ENCODE peak calls at places on chromosomes 3 and 15, in ten cellular contexts. One of them, this sample, is unnamed.

GRCh38 chr15:86183765-86184491 is 104.3 kb downstream of the AGBL1 start:
- DNase-seq in GM23248: no peak
- DNase-seq in lower lobe of right lung: no peak
- DNase-seq in ovary: no peak
- DNase-seq in fibroblast of lung: no peak
- DNase-seq in Peyer's patch: no peak
- DNase-seq in PC-3: no peak
- DNase-seq in aorta: no peak
- DNase-seq in neuronal stem cell: no peak
- DNase-seq in lung: no peak
- DNase-seq in this sample: no peak

GRCh38 chr3:57105585-57105984 is 45.1 kb downstream of the SPATA12 start:
- DNase-seq in lower lobe of right lung: no peak
- DNase-seq in GM23248: no peak
- DNase-seq in PC-3: no peak
- DNase-seq in neuronal stem cell: no peak
- DNase-seq in Peyer's patch: no peak
- DNase-seq in ovary: no peak
- DNase-seq in aorta: no peak
- DNase-seq in lung: no peak
- DNase-seq in fibroblast of lung: no peak
- DNase-seq in this sample: no peak

GRCh38 chr3:36486009-36486408 is 105.7 kb downstream of the STAC start:
- DNase-seq in PC-3: no peak
- DNase-seq in neuronal stem cell: no peak
- DNase-seq in lower lobe of right lung: no peak
- DNase-seq in ovary: no peak
- DNase-seq in Peyer's patch: no peak
- DNase-seq in aorta: no peak
- DNase-seq in GM23248: no peak
- DNase-seq in lung: no peak
- DNase-seq in fibroblast of lung: no peak
- DNase-seq in this sample: no peak

GRCh38 chr3:190384241-190384863 is 3.6 kb upstream of the CLDN16 start:
- DNase-seq in lower lobe of right lung: no peak
- DNase-seq in lung: peak; percentile 55
- DNase-seq in GM23248: peak; percentile 51
- DNase-seq in aorta: no peak
- DNase-seq in PC-3: peak; percentile 86
- DNase-seq in fibroblast of lung: peak; percentile 57
- DNase-seq in ovary: peak; percentile 14
- DNase-seq in Peyer's patch: no peak
- DNase-seq in neuronal stem cell: no peak
- DNase-seq in this sample: no peak

GRCh38 chr15:71228403-71228802 is 113.1 kb downstream of the THSD4 start:
- DNase-seq in ovary: no peak
- DNase-seq in lower lobe of right lung: no peak
- DNase-seq in fibroblast of lung: peak; percentile 58
- DNase-seq in PC-3: no peak
- DNase-seq in aorta: no peak
- DNase-seq in lung: no peak
- DNase-seq in Peyer's patch: no peak
- DNase-seq in neuronal stem cell: no peak
- DNase-seq in GM23248: no peak
- DNase-seq in this sample: no peak

GRCh38 chr3:182925330-182925943 is 54.9 kb downstream of the DCUN1D1 start:
- DNase-seq in lower lobe of right lung: no peak
- DNase-seq in PC-3: no peak
- DNase-seq in lung: no peak
- DNase-seq in ovary: no peak
- DNase-seq in fibroblast of lung: peak; percentile 44
- DNase-seq in aorta: peak; percentile 69
- DNase-seq in GM23248: peak; percentile 81
- DNase-seq in neuronal stem cell: no peak
- DNase-seq in Peyer's patch: no peak
- DNase-seq in this sample: no peak

GRCh38 chr3:74633021-74633420 is 18.6 kb upstream of the CNTN3 start:
- DNase-seq in Peyer's patch: no peak
- DNase-seq in lung: no peak
- DNase-seq in aorta: no peak
- DNase-seq in GM23248: peak; percentile 81
- DNase-seq in PC-3: no peak
- DNase-seq in ovary: no peak
- DNase-seq in neuronal stem cell: no peak
- DNase-seq in fibroblast of lung: no peak
- DNase-seq in lower lobe of right lung: no peak
- DNase-seq in this sample: no peak

GRCh38 chr15:89187911-89188514 is 33.4 kb downstream of the RLBP1 start:
- DNase-seq in neuronal stem cell: no peak
- DNase-seq in GM23248: peak; percentile 35
- DNase-seq in aorta: no peak
- DNase-seq in Peyer's patch: no peak
- DNase-seq in lower lobe of right lung: peak; percentile 73
- DNase-seq in ovary: no peak
- DNase-seq in fibroblast of lung: no peak
- DNase-seq in lung: peak; percentile 57
- DNase-seq in PC-3: no peak
- DNase-seq in this sample: no peak

GRCh38 chr15:89148126-89148525 is 59.9 kb downstream of the ABHD2 start:
- DNase-seq in neuronal stem cell: no peak
- DNase-seq in fibroblast of lung: no peak
- DNase-seq in GM23248: no peak
- DNase-seq in lung: no peak
- DNase-seq in aorta: no peak
- DNase-seq in PC-3: no peak
- DNase-seq in ovary: no peak
- DNase-seq in Peyer's patch: no peak
- DNase-seq in lower lobe of right lung: no peak
- DNase-seq in this sample: no peak

GRCh38 chr3:145798691-145799550 is 362.1 kb downstream of the PLOD2 start:
- DNase-seq in aorta: no peak
- DNase-seq in GM23248: no peak
- DNase-seq in neuronal stem cell: peak; percentile 17
- DNase-seq in lung: no peak
- DNase-seq in PC-3: no peak
- DNase-seq in Peyer's patch: no peak
- DNase-seq in fibroblast of lung: peak; percentile 12
- DNase-seq in lower lobe of right lung: no peak
- DNase-seq in ovary: no peak
- DNase-seq in this sample: no peak

GRCh38 chr3:3798641-3799113 is 554 bp upstream of the LRRN1 start:
- DNase-seq in neuronal stem cell: no peak
- DNase-seq in lower lobe of right lung: peak; percentile 45
- DNase-seq in Peyer's patch: peak; percentile 45
- DNase-seq in aorta: no peak
- DNase-seq in ovary: peak; percentile 52
- DNase-seq in lung: no peak
- DNase-seq in PC-3: no peak
- DNase-seq in GM23248: peak; percentile 12
- DNase-seq in fibroblast of lung: no peak
- DNase-seq in this sample: no peak

GRCh38 chr3:101193957-101194356 is 126.4 kb downstream of the IMPG2 start:
- DNase-seq in PC-3: peak; percentile 92
- DNase-seq in aorta: no peak
- DNase-seq in lower lobe of right lung: no peak
- DNase-seq in GM23248: peak; percentile 47
- DNase-seq in Peyer's patch: no peak
- DNase-seq in neuronal stem cell: no peak
- DNase-seq in lung: no peak
- DNase-seq in fibroblast of lung: no peak
- DNase-seq in ovary: no peak
- DNase-seq in this sample: no peak

GRCh38 chr3:58391156-58391865 is 42.3 kb downstream of the PDHB start:
- DNase-seq in lower lobe of right lung: no peak
- DNase-seq in fibroblast of lung: no peak
- DNase-seq in Peyer's patch: no peak
- DNase-seq in lung: no peak
- DNase-seq in aorta: no peak
- DNase-seq in GM23248: peak; percentile 42
- DNase-seq in neuronal stem cell: no peak
- DNase-seq in ovary: no peak
- DNase-seq in PC-3: no peak
- DNase-seq in this sample: no peak

GRCh38 chr3:58492385-58492970 is 582 bp downstream of the KCTD6 start:
- DNase-seq in fibroblast of lung: no peak
- DNase-seq in ovary: no peak
- DNase-seq in aorta: no peak
- DNase-seq in Peyer's patch: peak; percentile 35
- DNase-seq in neuronal stem cell: no peak
- DNase-seq in lower lobe of right lung: no peak
- DNase-seq in PC-3: peak; percentile 19
- DNase-seq in GM23248: peak; percentile 45
- DNase-seq in lung: no peak
- DNase-seq in this sample: no peak

GRCh38 chr3:43998841-43999805 is 242.6 kb upstream of the TOPAZ1 start:
- DNase-seq in fibroblast of lung: peak; percentile 69
- DNase-seq in ovary: peak; percentile 36
- DNase-seq in lower lobe of right lung: peak; percentile 55
- DNase-seq in neuronal stem cell: peak; percentile 56
- DNase-seq in Peyer's patch: peak; percentile 53
- DNase-seq in lung: no peak
- DNase-seq in aorta: no peak
- DNase-seq in PC-3: no peak
- DNase-seq in GM23248: peak; percentile 64
- DNase-seq in this sample: peak; percentile 85

GRCh38 chr3:123098411-123099330 is 31.8 kb downstream of the PDIA5 start:
- DNase-seq in fibroblast of lung: no peak
- DNase-seq in Peyer's patch: no peak
- DNase-seq in PC-3: no peak
- DNase-seq in aorta: no peak
- DNase-seq in lung: no peak
- DNase-seq in lower lobe of right lung: no peak
- DNase-seq in GM23248: peak; percentile 45
- DNase-seq in ovary: no peak
- DNase-seq in neuronal stem cell: no peak
- DNase-seq in this sample: no peak
- H3K4me1 ChIP-seq in fibroblast of lung: no peaks in the 10 kb centered on the region
- H3K4me1 ChIP-seq in Peyer's patch: no peaks in the 10 kb centered on the region
- H3K4me1 ChIP-seq in PC-3: no peaks in the 10 kb centered on the region
- H3K4me1 ChIP-seq in aorta: no peaks in the 10 kb centered on the region
- H3K4me1 ChIP-seq in lung: no peaks in the 10 kb centered on the region
- H3K4me1 ChIP-seq in lower lobe of right lung: peaks cover 30% of the 10 kb centered on the region
- H3K4me1 ChIP-seq in GM23248: peaks cover 16% of the 10 kb centered on the region
- H3K4me1 ChIP-seq in ovary: peaks cover 31% of the 10 kb centered on the region
- H3K4me1 ChIP-seq in neuronal stem cell: peaks cover 18% of the 10 kb centered on the region
- H3K4me1 ChIP-seq in this sample: no peaks in the 10 kb centered on the region

DNA sequence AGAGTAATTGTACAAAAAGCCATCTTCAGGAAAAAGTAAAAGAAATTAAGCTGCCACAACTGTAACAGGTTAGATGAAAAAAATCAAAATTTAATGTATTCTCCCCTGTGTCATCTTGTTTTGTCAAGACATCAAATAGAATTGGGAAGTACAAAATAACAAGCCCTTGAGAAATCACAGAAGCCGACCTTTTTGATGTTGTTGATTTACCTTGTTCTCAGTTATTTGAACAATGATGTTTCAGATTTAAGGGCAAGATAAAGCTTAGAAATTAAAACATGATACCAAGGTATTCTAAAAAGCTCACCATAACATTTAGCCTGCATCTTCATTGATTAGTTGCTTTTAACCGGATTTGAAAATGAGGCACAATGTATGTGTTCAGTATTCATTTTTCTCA is 523.0 kb downstream of the FOXP1 start:
- DNase-seq in lung: no peak
- DNase-seq in GM23248: no peak
- DNase-seq in fibroblast of lung: no peak
- DNase-seq in lower lobe of right lung: no peak
- DNase-seq in PC-3: peak; percentile 38
- DNase-seq in Peyer's patch: no peak
- DNase-seq in ovary: no peak
- DNase-seq in neuronal stem cell: no peak
- DNase-seq in aorta: no peak
- DNase-seq in this sample: no peak
- H3K4me1 ChIP-seq in lung: peaks cover 35% of the 10 kb centered on the region
- H3K4me1 ChIP-seq in GM23248: peaks cover 57% of the 10 kb centered on the region
- H3K4me1 ChIP-seq in fibroblast of lung: peaks cover 9% of the 10 kb centered on the region
- H3K4me1 ChIP-seq in lower lobe of right lung: peaks cover 76% of the 10 kb centered on the region
- H3K4me1 ChIP-seq in PC-3: peaks cover 75% of the 10 kb centered on the region
- H3K4me1 ChIP-seq in Peyer's patch: peaks cover 6% of the 10 kb centered on the region
- H3K4me1 ChIP-seq in ovary: peaks cover 10% of the 10 kb centered on the region
- H3K4me1 ChIP-seq in neuronal stem cell: peaks cover 6% of the 10 kb centered on the region
- H3K4me1 ChIP-seq in aorta: peaks cover 5% of the 10 kb centered on the region
- H3K4me1 ChIP-seq in this sample: peaks cover 59% of the 10 kb centered on the region

GRCh38 chr15:90402230-90402629 is 14.2 kb downstream of the IQGAP1 start:
- DNase-seq in neuronal stem cell: no peak
- DNase-seq in lower lobe of right lung: no peak
- DNase-seq in ovary: no peak
- DNase-seq in aorta: peak; percentile 80
- DNase-seq in PC-3: peak; percentile 92
- DNase-seq in Peyer's patch: no peak
- DNase-seq in fibroblast of lung: peak; percentile 87
- DNase-seq in lung: no peak
- DNase-seq in GM23248: peak; percentile 90
- DNase-seq in this sample: peak; percentile 81

GRCh38 chr15:90401499-90401898 is 13.5 kb downstream of the IQGAP1 start:
- DNase-seq in neuronal stem cell: no peak
- DNase-seq in GM23248: no peak
- DNase-seq in lung: no peak
- DNase-seq in aorta: no peak
- DNase-seq in Peyer's patch: no peak
- DNase-seq in PC-3: no peak
- DNase-seq in fibroblast of lung: no peak
- DNase-seq in ovary: no peak
- DNase-seq in lower lobe of right lung: no peak
- DNase-seq in this sample: no peak

GRCh38 chr15:90400759-90401314 is 12.8 kb downstream of the IQGAP1 start:
- DNase-seq in GM23248: peak; percentile 99
- DNase-seq in aorta: peak; percentile 83
- DNase-seq in PC-3: peak; percentile 94
- DNase-seq in lung: peak; percentile 82
- DNase-seq in ovary: no peak
- DNase-seq in lower lobe of right lung: peak; percentile 76
- DNase-seq in Peyer's patch: peak; percentile 60
- DNase-seq in neuronal stem cell: peak; percentile 26
- DNase-seq in fibroblast of lung: peak; percentile 93
- DNase-seq in this sample: no peak

GRCh38 chr15:90405208-90405607 is 17.2 kb downstream of the IQGAP1 start:
- DNase-seq in neuronal stem cell: no peak
- DNase-seq in ovary: no peak
- DNase-seq in lower lobe of right lung: no peak
- DNase-seq in aorta: no peak
- DNase-seq in PC-3: no peak
- DNase-seq in GM23248: no peak
- DNase-seq in lung: no peak
- DNase-seq in fibroblast of lung: no peak
- DNase-seq in Peyer's patch: no peak
- DNase-seq in this sample: no peak

GRCh38 chr15:90402806-90403205 is 14.8 kb downstream of the IQGAP1 start:
- DNase-seq in lower lobe of right lung: no peak
- DNase-seq in ovary: no peak
- DNase-seq in GM23248: peak; percentile 54
- DNase-seq in PC-3: peak; percentile 43
- DNase-seq in Peyer's patch: no peak
- DNase-seq in neuronal stem cell: no peak
- DNase-seq in fibroblast of lung: no peak
- DNase-seq in aorta: no peak
- DNase-seq in lung: no peak
- DNase-seq in this sample: no peak
- H3K4me1 ChIP-seq in lower lobe of right lung: peaks cover 97% of the 10 kb centered on the region
- H3K4me1 ChIP-seq in ovary: peaks cover 24% of the 10 kb centered on the region
- H3K4me1 ChIP-seq in GM23248: peaks cover 80% of the 10 kb centered on the region
- H3K4me1 ChIP-seq in PC-3: peaks cover 51% of the 10 kb centered on the region
- H3K4me1 ChIP-seq in Peyer's patch: no peaks in the 10 kb centered on the region
- H3K4me1 ChIP-seq in neuronal stem cell: peaks cover 4% of the 10 kb centered on the region
- H3K4me1 ChIP-seq in fibroblast of lung: peaks cover 31% of the 10 kb centered on the region
- H3K4me1 ChIP-seq in aorta: peaks cover 14% of the 10 kb centered on the region
- H3K4me1 ChIP-seq in lung: peaks cover 36% of the 10 kb centered on the region
- H3K4me1 ChIP-seq in this sample: peaks cover 81% of the 10 kb centered on the region

GRCh38 chr3:195208183-195208582 is 62.8 kb downstream of the XXYLT1 start:
- DNase-seq in PC-3: no peak
- DNase-seq in ovary: no peak
- DNase-seq in GM23248: no peak
- DNase-seq in Peyer's patch: peak; percentile 47
- DNase-seq in aorta: no peak
- DNase-seq in lung: peak; percentile 15
- DNase-seq in lower lobe of right lung: no peak
- DNase-seq in neuronal stem cell: no peak
- DNase-seq in fibroblast of lung: no peak
- DNase-seq in this sample: no peak
- H3K4me1 ChIP-seq in PC-3: no peaks in the 10 kb centered on the region
- H3K4me1 ChIP-seq in ovary: peaks cover 34% of the 10 kb centered on the region
- H3K4me1 ChIP-seq in GM23248: peaks cover 63% of the 10 kb centered on the region
- H3K4me1 ChIP-seq in Peyer's patch: no peaks in the 10 kb centered on the region
- H3K4me1 ChIP-seq in aorta: no peaks in the 10 kb centered on the region
- H3K4me1 ChIP-seq in lung: no peaks in the 10 kb centered on the region
- H3K4me1 ChIP-seq in lower lobe of right lung: peaks cover 61% of the 10 kb centered on the region
- H3K4me1 ChIP-seq in neuronal stem cell: peaks cover 21% of the 10 kb centered on the region
- H3K4me1 ChIP-seq in fibroblast of lung: peaks cover 48% of the 10 kb centered on the region
- H3K4me1 ChIP-seq in this sample: peaks cover 19% of the 10 kb centered on the region

This sample was measured in RWPE2.